ENCODE peak calls at places on chromosomes 6 and 20, in six cellular contexts. R is sigmoid colon, D is suprapubic skin, L is transverse colon, T is prostate gland, A is HepG2. Y is an unnamed sample.
A peak's percentile ranks its signal among the peaks of the same experiment; 100 is the strongest.

GRCh38 chr6:1346101-1346500 is 34.2 kb downstream of the FOXQ1 start:
- DNase-seq in R (no peak), D (no peak), L (no peak), T (no peak), A (no peak), Y (no peak)

GRCh38 chr6:128558924-128559323 is 38.5 kb upstream of the PTPRK start:
- DNase-seq in R (no peak), D (no peak), L (no peak), T (no peak), A (no peak), Y (no peak)

GRCh38 chr6:148367418-148368024 is 24.9 kb downstream of the SASH1 start:
- DNase-seq in R (peak; percentile 76), D (peak; percentile 83), L (no peak), T (peak; percentile 24), A (no peak), Y (no peak)

GRCh38 chr20:7980332-7981046 is 39.1 kb downstream of the TMX4 start:
- DNase-seq in R (no peak), D (no peak), L (no peak), T (peak; percentile 10), A (peak; percentile 79), Y (no peak)

GRCh38 chr6:14046476-14047068 is 71.0 kb upstream of the CD83 start:
- DNase-seq in R (no peak), D (no peak), L (peak; percentile 32), T (peak; percentile 21), A (peak; percentile 30), Y (no peak)

GRCh38 chr6:18260448-18261106 is 3.8 kb downstream of the DEK start:
- DNase-seq in R (no peak), D (no peak), L (no peak), T (no peak), A (peak; percentile 31), Y (no peak)

GRCh38 chr6:36717231-36717825 is 19.7 kb downstream of the RAB44 start:
- DNase-seq in R (peak; percentile 14), D (peak; percentile 61), L (no peak), T (no peak), A (no peak), Y (peak; percentile 40)

GRCh38 chr20:63459070-63459380 is 13.4 kb downstream of the KCNQ2 start:
- DNase-seq in R (no peak), D (no peak), L (no peak), T (no peak), A (no peak), Y (no peak)

GRCh38 chr6:158514991-158515390 is 44.9 kb upstream of the TMEM181 start:
- DNase-seq in R (no peak), D (no peak), L (no peak), T (no peak), A (no peak), Y (no peak)

GRCh38 chr20:20322912-20323311 is 45.0 kb upstream of the INSM1 start:
- DNase-seq in R (no peak), D (no peak), L (no peak), T (no peak), A (no peak), Y (no peak)
- TF ChIP-seq POLR2AphosphoS5 in R (no peak), D (no peak), L (no peak), T (no peak), A (no peak), Y (no peak)

DNA sequence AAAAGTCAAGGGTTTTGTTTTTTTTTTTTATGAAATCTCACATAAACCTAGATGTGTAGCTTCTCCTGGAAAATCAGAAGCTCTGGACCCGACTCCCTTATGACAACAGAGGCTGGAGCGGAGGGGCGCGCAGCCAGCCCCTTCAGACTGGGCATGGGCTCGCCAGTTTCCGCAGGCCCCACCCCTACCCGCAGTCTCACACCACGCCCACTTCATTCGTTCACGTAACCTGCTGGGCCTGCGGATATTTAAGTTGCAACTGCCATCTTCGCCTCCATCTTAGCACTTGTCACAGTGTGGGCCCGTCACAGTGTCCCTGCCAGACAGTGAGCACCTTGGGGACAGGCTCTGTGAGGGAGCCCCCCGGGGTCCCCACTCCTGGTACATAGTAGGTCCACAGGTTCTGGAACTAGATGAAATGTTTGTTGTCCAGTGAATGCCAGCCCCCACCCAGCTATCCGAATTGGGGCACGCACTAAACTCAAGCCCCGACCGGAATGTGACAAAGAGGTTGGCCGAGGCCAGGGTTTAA is 111.6 kb upstream of the PTPN1 start:
- DNase-seq in R (no peak), D (no peak), L (no peak), T (no peak), A (no peak), Y (no peak)
- TF ChIP-seq POLR2A in R (no peak), D (no peak), L (no peak), T (no peak), A (peak; percentile 46), Y (no peak)

GRCh38 chr20:45339799-45340198 is 8.4 kb downstream of the SDC4 start:
- DNase-seq in R (no peak), D (no peak), L (no peak), T (no peak), A (no peak), Y (no peak)

GRCh38 chr20:45338121-45339030 is 9.8 kb downstream of the SDC4 start:
- DNase-seq in R (no peak), D (no peak), L (no peak), T (no peak), A (peak; percentile 74), Y (no peak)

GRCh38 chr20:45339084-45339483 is 9.1 kb downstream of the SDC4 start:
- DNase-seq in R (no peak), D (no peak), L (peak; percentile 61), T (no peak), A (no peak), Y (no peak)

GRCh38 chr20:45337367-45338120 is 10.7 kb downstream of the SDC4 start:
- DNase-seq in R (peak; percentile 83), D (no peak), L (peak; percentile 53), T (no peak), A (peak; percentile 65), Y (no peak)

DNA sequence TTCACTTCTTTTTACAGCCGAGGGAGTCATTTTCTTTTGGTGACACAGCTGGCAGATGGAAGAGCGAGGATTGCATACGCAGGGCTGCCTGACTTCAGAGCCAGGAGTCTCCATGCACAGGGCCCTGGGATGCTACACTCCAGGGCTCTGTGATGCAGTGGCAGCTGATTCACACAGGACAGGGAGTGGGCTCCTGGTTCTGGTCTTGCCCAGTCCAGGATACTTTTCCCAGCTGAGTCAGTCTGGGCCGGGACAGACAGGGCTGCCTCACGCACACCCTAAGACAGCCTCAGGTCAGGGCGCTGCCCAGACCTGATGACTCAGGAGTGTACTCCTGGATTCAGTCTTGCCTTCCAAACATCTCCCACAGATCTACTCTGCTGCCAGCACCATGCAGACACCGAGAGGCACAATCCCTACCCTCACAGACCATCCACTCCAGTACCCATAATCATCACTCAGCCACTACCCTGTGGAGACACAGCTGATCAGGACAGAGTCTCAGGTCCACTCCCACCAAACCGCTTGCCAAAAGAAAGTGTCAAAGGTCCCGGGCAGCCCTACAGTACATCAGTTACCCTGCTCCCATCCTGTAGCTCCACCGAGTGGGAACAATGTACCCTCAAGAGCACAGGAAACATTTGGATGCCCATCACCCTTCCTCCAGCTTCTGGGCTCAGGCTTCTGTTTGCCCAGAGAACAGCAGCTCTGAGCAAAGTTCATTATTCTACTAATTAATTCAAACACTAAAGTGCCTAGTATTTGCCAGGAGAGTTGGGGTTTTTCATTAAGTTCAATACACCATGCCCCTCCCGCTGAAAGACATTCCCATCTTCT is 11.5 kb downstream of the SDC4 start:
- DNase-seq in R (peak; percentile 85), D (no peak), L (peak; percentile 68), T (no peak), A (peak; percentile 88), Y (no peak)
- H3K4me3 ChIP-seq in R (no peak overlapping the region), D (no peak overlapping the region), L (no peak overlapping the region), T (no peak overlapping the region), A (peak overlapping the region; percentile 57), Y (no peak overlapping the region)

GRCh38 chr6:125230674-125231073 is 71.1 kb downstream of the HDDC2 start:
- DNase-seq in R (no peak), D (no peak), L (no peak), T (no peak), A (no peak), Y (no peak)

GRCh38 chr6:125232466-125232865 is 69.3 kb downstream of the HDDC2 start:
- DNase-seq in R (no peak), D (no peak), L (no peak), T (no peak), A (no peak), Y (no peak)

GRCh38 chr6:125231574-125232343 is 70.0 kb downstream of the HDDC2 start:
- DNase-seq in R (no peak), D (no peak), L (no peak), T (no peak), A (no peak), Y (no peak)

GRCh38 chr6:125229080-125229479 is 72.7 kb downstream of the HDDC2 start:
- DNase-seq in R (no peak), D (no peak), L (no peak), T (no peak), A (no peak), Y (no peak)

GRCh38 chr6:125231133-125231532 is 70.6 kb downstream of the HDDC2 start:
- DNase-seq in R (no peak), D (no peak), L (peak; percentile 62), T (no peak), A (no peak), Y (no peak)
- TF ChIP-seq POLR2AphosphoS5 in R (no peak), D (no peak), L (no peak), T (no peak), A (no peak), Y (no peak)

DNA sequence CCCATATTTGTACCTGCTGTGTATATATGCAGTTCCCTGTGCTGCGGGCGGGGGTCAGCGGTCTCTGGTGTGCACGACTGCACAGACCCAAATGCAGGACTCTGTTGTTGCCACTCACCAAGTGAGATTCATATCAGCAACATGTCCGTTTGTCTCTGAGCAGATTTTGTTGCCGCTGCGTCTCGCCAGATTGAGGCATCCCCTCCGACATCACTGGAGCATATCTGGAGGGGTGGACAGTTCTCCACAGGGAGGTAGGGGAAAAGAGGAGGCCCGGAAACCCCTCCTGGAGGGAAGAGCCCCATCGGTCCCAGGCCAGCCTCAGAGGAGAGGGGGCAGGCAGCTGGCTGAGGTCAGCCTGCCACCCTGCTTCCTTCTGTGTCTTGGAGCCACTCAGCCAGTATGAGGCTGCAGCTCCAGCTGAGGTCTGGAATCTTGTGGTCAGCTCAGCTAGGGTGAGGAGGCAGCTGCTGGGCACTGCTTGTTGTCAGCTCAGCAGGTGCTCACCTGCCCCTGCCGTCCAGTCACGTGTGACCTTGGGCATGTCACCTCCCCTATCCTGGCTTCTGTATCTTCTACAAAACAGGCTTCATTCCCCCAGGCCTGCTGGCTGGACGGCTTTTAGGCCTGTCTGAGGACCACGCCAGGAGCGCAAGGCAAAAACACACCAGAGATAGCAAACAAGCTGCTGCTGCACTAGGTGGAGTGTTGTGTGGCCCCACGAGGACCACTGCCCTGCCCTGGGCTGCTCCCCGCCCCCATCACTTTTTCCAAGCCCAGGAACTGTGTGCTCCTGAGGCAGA is 47.1 kb downstream of the HNF4A start:
- DNase-seq in R (no peak), D (no peak), L (peak; percentile 40), T (no peak), A (peak; percentile 56), Y (no peak)
- TF ChIP-seq POLR2A in R (no peak), D (no peak), L (no peak), T (no peak), A (no peak), Y (no peak)

GRCh38 chr6:151027936-151028838 is 162.7 kb downstream of the MTHFD1L start:
- DNase-seq in R (no peak), D (peak; percentile 72), L (no peak), T (no peak), A (no peak), Y (no peak)
- H3K4me3 ChIP-seq in R (no peak overlapping the region), D (no peak overlapping the region), L (no peak overlapping the region), T (no peak overlapping the region), A (no peak overlapping the region), Y (no peak overlapping the region)